ENCODE peak calls at places on chromosome 17, in five cellular contexts. R, T, S, C and O are unnamed samples.

GRCh38 chr17:55760643-55761355 is 9.9 kb downstream of the PCTP start:
- DNase-seq in R (peak), T (no peak), S (peak), C (no peak), O (peak)

GRCh38 chr17:67276075-67276474 is 31.1 kb upstream of the HELZ start:
- DNase-seq in R (peak), T (no peak), S (no peak), C (no peak), O (no peak)

GRCh38 chr17:72280881-72281280 is 160.1 kb downstream of the SOX9 start:
- DNase-seq in R (no peak), T (no peak), S (no peak), C (no peak), O (no peak)

GRCh38 chr17:12085076-12085949 is 64.6 kb downstream of the MAP2K4 start:
- DNase-seq in R (no peak), T (no peak), S (no peak), C (no peak), O (no peak)

GRCh38 chr17:66715745-66716156 is 119.2 kb upstream of the CACNG5 start:
- DNase-seq in R (peak), T (no peak), S (peak), C (no peak), O (peak)

GRCh38 chr17:12053552-12053951 is 32.9 kb downstream of the MAP2K4 start:
- DNase-seq in R (no peak), T (no peak), S (no peak), C (no peak), O (no peak)

GRCh38 chr17:31724026-31724425 is 135.0 kb downstream of the COPRS start:
- DNase-seq in R (peak), T (no peak), S (no peak), C (no peak), O (peak)

GRCh38 chr17:82204831-82205719 is 7.6 kb downstream of the CCDC57 start:
- DNase-seq in R (peak), T (no peak), S (peak), C (no peak), O (peak)

GRCh38 chr17:75412455-75413317 is 7.2 kb upstream of the GRB2 start:
- DNase-seq in R (peak), T (no peak), S (peak), C (peak), O (peak)

GRCh38 chr17:61325382-61326073 is 74.1 kb upstream of the TBX2 start:
- DNase-seq in R (no peak), T (no peak), S (peak), C (no peak), O (no peak)

GRCh38 chr17:82655038-82655479 is 6.8 kb upstream of the WDR45B start:
- DNase-seq in R (peak), T (no peak), S (no peak), C (peak), O (peak)

GRCh38 chr17:68378202-68379149 is 78.8 kb downstream of the WIPI1 start:
- DNase-seq in R (peak), T (peak), S (peak), C (peak), O (peak)

GRCh38 chr17:78318407-78318806 is 41.5 kb downstream of the SOCS3 start:
- DNase-seq in R (no peak), T (no peak), S (no peak), C (no peak), O (no peak)

GRCh38 chr17:11736613-11737289 is 138.5 kb downstream of the DNAH9 start:
- DNase-seq in R (no peak), T (no peak), S (no peak), C (no peak), O (no peak)

GRCh38 chr17:72297326-72298115 is 176.7 kb downstream of the SOX9 start:
- DNase-seq in R (no peak), T (no peak), S (peak), C (no peak), O (peak)

GRCh38 chr17:19747159-19747719 is 859 bp downstream of the ALDH3A1 start:
- DNase-seq in R (no peak), T (no peak), S (no peak), C (no peak), O (no peak)

GRCh38 chr17:31216053-31216751 is 80.8 kb downstream of the OMG start:
- DNase-seq in R (peak), T (no peak), S (peak), C (no peak), O (peak)

GRCh38 chr17:64499805-64500486 is 3.1 kb upstream of the POLG2 start:
- DNase-seq in R (no peak), T (no peak), S (no peak), C (no peak), O (peak)

GRCh38 chr17:39618252-39618913 is 8.4 kb upstream of the PPP1R1B start:
- DNase-seq in R (peak), T (no peak), S (peak), C (peak), O (peak)

GRCh38 chr17:82334622-82335394 is 1.2 kb upstream of the SECTM1 start:
- DNase-seq in R (peak), T (peak), S (peak), C (no peak), O (peak)

GRCh38 chr17:81579821-81580321 is 27.7 kb upstream of the FAAP100 start:
- DNase-seq in R (no peak), T (no peak), S (peak), C (no peak), O (peak)

GRCh38 chr17:81566461-81567126 is 14.4 kb upstream of the FAAP100 start:
- DNase-seq in R (peak), T (peak), S (peak), C (peak), O (peak)

GRCh38 chr17:76727745-76728456 is 1.3 kb downstream of the METTL23 start:
- DNase-seq in R (peak), T (no peak), S (peak), C (peak), O (peak)

GRCh38 chr17:34139996-34140395 is 115.1 kb upstream of the CCL2 start:
- DNase-seq in R (no peak), T (no peak), S (no peak), C (no peak), O (no peak)

GRCh38 chr17:34307110-34307509 is 12.1 kb upstream of the CCL8 start:
- DNase-seq in R (no peak), T (no peak), S (peak), C (no peak), O (peak)

GRCh38 chr17:73989671-73990070 is 213.8 kb upstream of the RPL38 start:
- DNase-seq in R (no peak), T (no peak), S (no peak), C (no peak), O (no peak)

GRCh38 chr17:32298721-32299578 is 33.3 kb downstream of the RHBDL3 start:
- DNase-seq in R (no peak), T (no peak), S (no peak), C (no peak), O (no peak)

GRCh38 chr17:83202002-83203000 is 122.9 kb downstream of the METRNL start:
- DNase-seq in R (no peak), T (peak), S (no peak), C (peak), O (no peak)

GRCh38 chr17:72812823-72813222 is 279.7 kb downstream of the SLC39A11 start:
- DNase-seq in R (no peak), T (no peak), S (peak), C (no peak), O (peak)

GRCh38 chr17:82889496-82890338 is 49.9 kb upstream of the ZNF750 start:
- DNase-seq in R (no peak), T (no peak), S (no peak), C (peak), O (no peak)

GRCh38 chr17:78143214-78144145 is 2.7 kb upstream of the C17orf99 start:
- DNase-seq in R (no peak), T (peak), S (no peak), C (no peak), O (no peak)

GRCh38 chr17:79777166-79777843 is 643 bp upstream of the CBX2 start:
- DNase-seq in R (peak), T (peak), S (peak), C (peak), O (peak)

GRCh38 chr17:79775635-79776034 is 2.3 kb upstream of the CBX2 start:
- DNase-seq in R (no peak), T (no peak), S (no peak), C (no peak), O (no peak)

GRCh38 chr17:79774561-79774975 is 3.4 kb upstream of the CBX2 start:
- DNase-seq in R (no peak), T (no peak), S (no peak), C (no peak), O (no peak)

GRCh38 chr17:79777844-79778503 is at the start of gene CBX2:
- DNase-seq in R (peak), T (peak), S (peak), C (peak), O (peak)

GRCh38 chr17:79776378-79777165 is 1.4 kb upstream of the CBX2 start:
- DNase-seq in R (peak), T (no peak), S (no peak), C (no peak), O (no peak)
- H3K4me3 ChIP-seq in R (no peak), T (no peak), S (no peak), C (no peak), O (no peak)

GRCh38 chr17:8745586-8746500 is 1.2 kb upstream of the CCDC42 start:
- DNase-seq in R (peak), T (peak), S (peak), C (peak), O (peak)
- TF ChIP-seq CTCF in R (peak), T (peak), S (peak), C (peak), O (peak)

GRCh38 chr17:41578538-41578937 is 6.7 kb upstream of the KRT9 start:
- DNase-seq in R (no peak), T (no peak), S (no peak), C (no peak), O (no peak)

GRCh38 chr17:41578971-41579370 is 7.1 kb upstream of the KRT9 start:
- DNase-seq in R (no peak), T (no peak), S (no peak), C (no peak), O (no peak)

GRCh38 chr17:41580244-41580575 is 6.5 kb downstream of the KRT14 start:
- DNase-seq in R (no peak), T (no peak), S (no peak), C (no peak), O (no peak)

GRCh38 chr17:41580651-41581365 is 5.9 kb downstream of the KRT14 start:
- DNase-seq in R (no peak), T (no peak), S (no peak), C (no peak), O (no peak)

GRCh38 chr17:41579484-41580243 is 7.0 kb downstream of the KRT14 start:
- DNase-seq in R (peak), T (peak), S (peak), C (peak), O (peak)
- H3K4me3 ChIP-seq in R (no peak), T (no peak), S (no peak), C (no peak), O (no peak)

DNA sequence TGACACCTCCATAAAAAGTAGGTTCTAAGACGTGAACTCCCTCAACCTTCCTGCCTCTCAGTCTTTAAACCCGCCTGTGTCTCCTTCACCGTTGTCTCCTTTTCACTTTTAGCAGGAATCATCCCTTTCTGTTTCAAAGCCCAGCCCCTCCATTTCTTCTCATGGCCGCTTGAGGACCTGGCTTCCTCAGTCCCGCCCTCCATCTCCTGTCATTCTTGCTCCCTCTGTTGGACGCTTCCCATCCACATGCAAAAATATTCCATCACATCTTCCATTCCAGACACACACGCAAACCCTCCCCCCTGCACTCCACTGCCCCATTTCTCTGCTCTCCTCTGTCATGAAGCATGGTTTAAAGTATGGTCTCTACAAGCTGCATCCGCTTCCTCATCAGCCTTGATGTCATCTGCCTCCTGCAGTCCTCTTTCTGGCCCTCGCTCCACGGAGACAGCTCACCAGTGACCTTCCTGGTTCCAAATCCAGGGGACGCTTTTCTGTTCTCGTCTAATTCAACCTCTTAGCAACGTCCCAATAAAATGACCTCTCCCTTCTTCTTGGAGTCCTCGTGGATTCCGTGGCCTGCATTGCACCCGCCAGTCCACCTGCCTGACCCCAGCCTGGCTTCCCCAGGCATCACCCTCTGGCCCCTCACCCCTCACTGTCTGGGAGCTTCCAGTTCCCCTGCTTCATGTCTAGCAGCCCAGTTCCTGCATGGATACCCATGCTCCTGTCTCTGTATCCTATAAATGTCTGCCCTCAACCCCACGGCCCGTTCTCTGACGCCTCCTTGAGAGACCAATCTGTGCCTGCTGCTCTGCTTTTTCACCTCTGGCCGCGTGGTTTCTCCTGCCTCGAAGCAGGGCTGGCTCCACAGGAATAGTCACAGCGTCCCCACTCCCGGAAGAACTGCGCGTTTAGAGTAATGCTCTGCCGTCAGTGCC is 26.2 kb downstream of the ANKRD40 start:
- DNase-seq in R (peak), T (peak), S (peak), C (no peak), O (peak)
- TF ChIP-seq CTCF in R (peak), T (no peak), S (peak), C (peak), O (peak)

DNA sequence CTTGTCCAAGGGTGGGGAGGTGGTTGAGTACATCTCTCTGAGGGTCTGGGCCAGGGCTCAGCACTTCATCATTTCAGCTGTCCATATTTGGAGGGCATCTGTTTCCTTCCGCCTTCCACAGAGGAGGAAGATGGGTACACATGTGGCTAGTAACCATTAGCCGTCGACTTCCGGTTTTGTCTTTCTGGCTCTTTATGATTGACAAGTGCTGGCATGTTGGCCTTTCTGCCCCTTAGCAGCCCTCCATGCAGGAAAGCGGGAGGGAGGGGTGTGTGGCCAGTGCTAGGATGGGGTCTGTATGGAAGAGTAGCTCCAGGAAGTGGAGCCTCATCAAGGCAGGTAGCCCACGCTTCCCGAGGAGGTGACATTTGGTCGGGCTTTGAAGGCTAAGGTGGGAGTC is 69.6 kb downstream of the RAI1 start:
- DNase-seq in R (no peak), T (no peak), S (no peak), C (peak), O (no peak)
- H3K4me3 ChIP-seq in R (no peak), T (no peak), S (no peak), C (no peak), O (no peak)

GRCh38 chr17:8149419-8150193 is 2.6 kb downstream of the PER1 start:
- DNase-seq in R (no peak), T (no peak), S (no peak), C (no peak), O (no peak)

GRCh38 chr17:8151641-8152111 is 528 bp downstream of the PER1 start:
- DNase-seq in R (peak), T (peak), S (peak), C (peak), O (peak)

GRCh38 chr17:8150194-8151119 is 1.7 kb downstream of the PER1 start:
- DNase-seq in R (no peak), T (no peak), S (no peak), C (no peak), O (peak)

GRCh38 chr17:8152112-8152775 is at the start of gene PER1:
- DNase-seq in R (peak), T (peak), S (peak), C (peak), O (peak)

GRCh38 chr17:8151120-8151640 is 1.0 kb downstream of the PER1 start:
- DNase-seq in R (peak), T (peak), S (peak), C (peak), O (peak)
- TF ChIP-seq CTCF in R (no peak), T (no peak), S (no peak), C (peak), O (no peak)

DNA sequence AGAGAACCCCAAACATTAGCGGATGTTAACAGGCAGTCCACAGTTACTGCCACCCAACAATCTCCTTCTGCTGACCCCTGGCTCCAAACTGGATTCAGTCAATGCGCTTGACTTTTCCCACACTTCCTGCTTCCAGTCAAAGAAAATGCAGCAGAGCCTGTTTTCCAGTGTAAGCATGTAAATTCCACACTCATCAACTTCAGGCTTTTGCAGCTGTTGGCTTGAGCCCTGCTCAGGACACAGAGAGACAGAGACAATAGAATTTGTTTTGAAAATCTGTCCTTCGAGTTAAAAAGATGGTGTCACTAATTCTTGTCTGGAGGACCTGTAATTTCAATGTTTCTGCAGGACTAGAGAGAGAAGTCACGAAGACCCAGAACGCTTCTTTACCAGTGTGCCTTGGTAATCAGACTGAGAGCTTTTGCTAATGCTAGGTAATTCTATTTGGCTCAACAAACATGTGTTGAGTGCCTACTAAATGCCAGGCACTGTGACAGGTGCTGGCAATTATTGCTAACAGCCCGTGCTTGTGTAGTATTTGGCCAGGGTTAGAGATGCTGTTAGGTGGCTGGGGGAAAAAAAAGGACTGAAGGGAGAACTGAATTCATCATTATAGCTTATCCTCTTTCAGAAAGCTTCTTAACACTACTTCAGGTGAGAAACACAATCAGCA is 32.5 kb downstream of the HOXB1 start:
- DNase-seq in R (no peak), T (no peak), S (no peak), C (no peak), O (no peak)
- H3K4me3 ChIP-seq in R (no peak), T (no peak), S (no peak), C (no peak), O (no peak)

GRCh38 chr17:56793947-56794346 is 39.8 kb downstream of the C17orf67 start:
- DNase-seq in R (no peak), T (no peak), S (no peak), C (no peak), O (no peak)
- TF ChIP-seq CTCF in R (no peak), T (no peak), S (no peak), C (no peak), O (no peak)

GRCh38 chr17:46028374-46028773 is 29.3 kb downstream of the STH start:
- DNase-seq in R (no peak), T (no peak), S (no peak), C (no peak), O (no peak)
- H3K4me3 ChIP-seq in R (no peak), T (no peak), S (no peak), C (no peak), O (no peak)

DNA sequence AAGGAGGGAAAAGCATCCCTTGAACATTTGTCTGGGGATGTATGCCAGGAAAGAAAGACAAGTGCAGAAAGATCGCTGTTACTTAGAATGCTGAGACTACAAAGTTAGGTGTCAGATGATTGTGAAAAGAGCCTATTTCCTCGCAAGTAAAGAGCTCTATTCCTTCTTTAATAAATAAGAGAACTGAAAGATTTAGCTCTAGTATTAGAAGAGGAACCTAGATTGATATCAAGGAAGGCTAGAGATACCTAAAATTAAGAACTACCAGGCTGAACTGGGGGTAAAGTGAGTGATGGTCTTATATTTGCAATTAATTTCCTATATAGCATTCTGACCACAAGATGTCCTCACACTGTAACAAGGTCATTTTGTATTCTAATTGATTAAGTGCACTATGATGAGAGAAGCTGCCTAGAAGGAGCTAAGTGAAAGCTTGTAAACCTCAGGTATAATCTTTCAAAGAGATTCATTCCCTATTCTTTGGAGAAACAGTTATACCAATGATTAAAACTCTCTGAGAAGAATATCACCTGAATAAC is 62.3 kb downstream of the SSH2 start:
- DNase-seq in R (peak), T (no peak), S (peak), C (no peak), O (no peak)
- TF ChIP-seq CTCF in R (no peak), T (no peak), S (peak), C (no peak), O (no peak)